ENCODE peak calls at places on chromosomes 12 and 14, in four cellular contexts. One of them, this sample, is unnamed.

GRCh38 chr14:99413972-99414371 is 66.7 kb downstream of the SETD3 start:
- DNase-seq in GM12878: no peak
- DNase-seq in H1: no peak
- DNase-seq in HepG2: no peak
- DNase-seq in this sample: peak; percentile 20

GRCh38 chr14:103188691-103189480 is 65.6 kb downstream of the TNFAIP2 start:
- DNase-seq in GM12878: no peak
- DNase-seq in H1: no peak
- DNase-seq in HepG2: no peak
- DNase-seq in this sample: no peak

GRCh38 chr14:61234215-61234916 is 46.8 kb downstream of the TMEM30B start:
- DNase-seq in GM12878: no peak
- DNase-seq in H1: no peak
- DNase-seq in HepG2: no peak
- DNase-seq in this sample: no peak

GRCh38 chr12:54439521-54440255 is 20.6 kb upstream of the ITGA5 start:
- DNase-seq in GM12878: no peak
- DNase-seq in H1: no peak
- DNase-seq in HepG2: peak; percentile 18
- DNase-seq in this sample: peak; percentile 72

GRCh38 chr12:111570090-111570961 is 28.8 kb downstream of the ATXN2 start:
- DNase-seq in GM12878: no peak
- DNase-seq in H1: no peak
- DNase-seq in HepG2: no peak
- DNase-seq in this sample: no peak

GRCh38 chr14:22689186-22689585 is 45.0 kb upstream of the OR6J1 start:
- DNase-seq in GM12878: no peak
- DNase-seq in H1: no peak
- DNase-seq in HepG2: peak; percentile 91
- DNase-seq in this sample: no peak

GRCh38 chr12:104011265-104011664 is 38.7 kb downstream of the GLT8D2 start:
- DNase-seq in GM12878: no peak
- DNase-seq in H1: no peak
- DNase-seq in HepG2: no peak
- DNase-seq in this sample: no peak

GRCh38 chr14:101026341-101026740 is 122.8 kb upstream of the RTL1 start:
- DNase-seq in GM12878: no peak
- DNase-seq in H1: no peak
- DNase-seq in HepG2: no peak
- DNase-seq in this sample: no peak

GRCh38 chr12:71061451-71061850 is 96.3 kb downstream of the TSPAN8 start:
- DNase-seq in GM12878: no peak
- DNase-seq in H1: no peak
- DNase-seq in HepG2: no peak
- DNase-seq in this sample: no peak

GRCh38 chr14:84225243-84225642 is 1304.7 kb upstream of the FLRT2 start:
- DNase-seq in GM12878: no peak
- DNase-seq in H1: no peak
- DNase-seq in HepG2: no peak
- DNase-seq in this sample: no peak

GRCh38 chr12:127773520-127773919 is 493.4 kb upstream of the TMEM132C start:
- DNase-seq in GM12878: no peak
- DNase-seq in H1: no peak
- DNase-seq in HepG2: peak; percentile 3
- DNase-seq in this sample: peak; percentile 12

GRCh38 chr12:46209165-46209564 is 59.7 kb downstream of the SLC38A1 start:
- DNase-seq in GM12878: no peak
- DNase-seq in H1: no peak
- DNase-seq in HepG2: no peak
- DNase-seq in this sample: no peak

GRCh38 chr14:57617510-57617909 is 123.9 kb upstream of the CCDC198 start:
- DNase-seq in GM12878: no peak
- DNase-seq in H1: peak; percentile 19
- DNase-seq in HepG2: no peak
- DNase-seq in this sample: no peak

GRCh38 chr14:54893151-54893760 is 9.4 kb downstream of the GCH1 start:
- DNase-seq in GM12878: no peak
- DNase-seq in H1: no peak
- DNase-seq in HepG2: peak; percentile 50
- DNase-seq in this sample: peak; percentile 38

GRCh38 chr12:19694627-19695026 is 255.3 kb downstream of the AEBP2 start:
- DNase-seq in GM12878: no peak
- DNase-seq in H1: no peak
- DNase-seq in HepG2: no peak
- DNase-seq in this sample: no peak

GRCh38 chr14:22994762-22995275 is 12.5 kb upstream of the AJUBA start:
- DNase-seq in GM12878: no peak
- DNase-seq in H1: no peak
- DNase-seq in HepG2: peak; percentile 67
- DNase-seq in this sample: peak; percentile 50

GRCh38 chr14:100019156-100019882 is 45.9 kb upstream of the EVL start:
- DNase-seq in GM12878: no peak
- DNase-seq in H1: no peak
- DNase-seq in HepG2: peak; percentile 84
- DNase-seq in this sample: peak; percentile 33

GRCh38 chr12:46221255-46222128 is 47.4 kb downstream of the SLC38A1 start:
- DNase-seq in GM12878: no peak
- DNase-seq in H1: no peak
- DNase-seq in HepG2: no peak
- DNase-seq in this sample: no peak

GRCh38 chr14:102592969-102593840 is 756 bp downstream of the RCOR1 start:
- DNase-seq in GM12878: no peak
- DNase-seq in H1: no peak
- DNase-seq in HepG2: no peak
- DNase-seq in this sample: peak; percentile 56

GRCh38 chr12:106113042-106113441 is 25.7 kb downstream of the NUAK1 start:
- DNase-seq in GM12878: peak; percentile 7
- DNase-seq in H1: no peak
- DNase-seq in HepG2: no peak
- DNase-seq in this sample: no peak

GRCh38 chr12:34406228-34406995 is 384.1 kb downstream of the ALG10 start:
- DNase-seq in GM12878: no peak
- DNase-seq in H1: no peak
- DNase-seq in HepG2: no peak
- DNase-seq in this sample: peak; percentile 0

GRCh38 chr12:110670161-110670701 is 18.7 kb downstream of the HVCN1 start:
- DNase-seq in GM12878: peak; percentile 95
- DNase-seq in H1: no peak
- DNase-seq in HepG2: no peak
- DNase-seq in this sample: no peak

GRCh38 chr12:41527529-41528116 is 339.5 kb downstream of the PDZRN4 start:
- DNase-seq in GM12878: no peak
- DNase-seq in H1: no peak
- DNase-seq in HepG2: no peak
- DNase-seq in this sample: no peak

GRCh38 chr14:68789002-68789797 is 3.7 kb downstream of the ZFP36L1 start:
- DNase-seq in GM12878: no peak
- DNase-seq in H1: no peak
- DNase-seq in HepG2: peak; percentile 75
- DNase-seq in this sample: peak; percentile 72

GRCh38 chr14:49478784-49479183 is 107.4 kb downstream of the RPS29 start:
- DNase-seq in GM12878: no peak
- DNase-seq in H1: no peak
- DNase-seq in HepG2: no peak
- DNase-seq in this sample: no peak

GRCh38 chr12:124875803-124876132 is 12.1 kb upstream of the SCARB1 start:
- DNase-seq in GM12878: no peak
- DNase-seq in H1: no peak
- DNase-seq in HepG2: no peak
- DNase-seq in this sample: no peak

GRCh38 chr14:102862154-102862772 is 60.2 kb upstream of the AMN start:
- DNase-seq in GM12878: no peak
- DNase-seq in H1: no peak
- DNase-seq in HepG2: no peak
- DNase-seq in this sample: no peak

GRCh38 chr14:103259801-103260628 is 74.0 kb upstream of the EIF5 start:
- DNase-seq in GM12878: no peak
- DNase-seq in H1: no peak
- DNase-seq in HepG2: no peak
- DNase-seq in this sample: no peak

GRCh38 chr12:123153906-123154305 is 3.0 kb upstream of the PITPNM2 start:
- DNase-seq in GM12878: no peak
- DNase-seq in H1: no peak
- DNase-seq in HepG2: no peak
- DNase-seq in this sample: no peak

GRCh38 chr14:89249296-89249565 is 167.8 kb downstream of the FOXN3 start:
- DNase-seq in GM12878: no peak
- DNase-seq in H1: peak; percentile 21
- DNase-seq in HepG2: no peak
- DNase-seq in this sample: no peak

GRCh38 chr14:34741840-34742239 is 27.4 kb upstream of the CFL2 start:
- DNase-seq in GM12878: no peak
- DNase-seq in H1: no peak
- DNase-seq in HepG2: no peak
- DNase-seq in this sample: no peak

GRCh38 chr12:4118601-4119156 is 154.9 kb upstream of the CCND2 start:
- DNase-seq in GM12878: peak; percentile 69
- DNase-seq in H1: no peak
- DNase-seq in HepG2: no peak
- DNase-seq in this sample: no peak

GRCh38 chr12:93514853-93515252 is 47.5 kb downstream of the MRPL42 start:
- DNase-seq in GM12878: no peak
- DNase-seq in H1: no peak
- DNase-seq in HepG2: no peak
- DNase-seq in this sample: no peak

DNA sequence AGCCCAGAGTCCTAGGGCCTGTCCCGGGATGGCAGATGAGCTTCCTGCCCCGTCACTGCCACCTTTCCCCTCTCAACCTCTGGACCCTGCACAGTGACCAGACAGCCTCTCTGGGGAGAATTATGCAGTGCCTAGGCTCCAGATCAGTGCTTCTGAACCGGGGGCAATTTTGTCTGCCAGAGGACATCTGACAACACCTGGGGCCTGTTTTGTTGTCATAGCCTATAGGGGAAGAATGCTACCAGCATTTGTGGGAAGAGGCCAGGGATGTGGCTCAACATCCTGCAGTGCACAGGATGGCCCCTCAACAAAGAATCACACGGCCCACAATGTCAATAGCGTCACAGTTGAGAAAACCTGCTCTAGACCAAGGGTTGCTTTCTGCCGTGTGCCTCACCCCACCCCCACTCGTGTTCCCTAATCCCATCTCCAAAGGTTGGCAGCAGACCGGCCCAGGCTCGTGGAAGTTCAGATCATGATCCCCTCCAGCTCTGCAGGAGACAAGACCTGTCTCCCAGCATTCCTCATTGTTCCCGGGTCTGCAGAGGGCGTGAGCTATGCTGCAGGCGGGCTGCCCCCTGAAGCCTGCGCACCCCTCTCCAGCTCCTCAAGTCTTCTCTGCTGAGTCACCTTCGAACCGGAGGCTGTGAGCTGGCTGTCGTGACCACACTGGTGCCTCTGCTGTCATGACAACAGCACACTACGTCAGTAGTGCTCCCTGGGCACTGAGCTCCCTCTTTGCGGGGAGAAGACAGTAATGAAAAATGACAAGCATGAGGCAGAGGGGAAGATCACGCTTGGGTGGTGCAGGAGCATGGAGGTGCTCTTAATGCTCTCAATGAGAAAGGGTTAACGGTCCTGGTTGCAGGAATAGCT is 2.0 kb upstream of the GAPDH start:
- DNase-seq in GM12878: no peak
- DNase-seq in H1: no peak
- DNase-seq in HepG2: peak; percentile 78
- DNase-seq in this sample: peak; percentile 19
- TF ChIP-seq SUZ12 in GM12878: no peak
- TF ChIP-seq SUZ12 in H1: no peak
- TF ChIP-seq SUZ12 in HepG2: no peak
- TF ChIP-seq SUZ12 in this sample: no peak

GRCh38 chr12:113048716-113049127 is 7.8 kb upstream of the DTX1 start:
- DNase-seq in GM12878: no peak
- DNase-seq in H1: no peak
- DNase-seq in HepG2: peak; percentile 40
- DNase-seq in this sample: peak; percentile 78

GRCh38 chr12:113049976-113050742 is 6.4 kb upstream of the DTX1 start:
- DNase-seq in GM12878: no peak
- DNase-seq in H1: no peak
- DNase-seq in HepG2: peak; percentile 29
- DNase-seq in this sample: peak; percentile 32

GRCh38 chr12:113052326-113052725 is 4.2 kb upstream of the DTX1 start:
- DNase-seq in GM12878: no peak
- DNase-seq in H1: no peak
- DNase-seq in HepG2: no peak
- DNase-seq in this sample: no peak

GRCh38 chr12:113051759-113052158 is 4.8 kb upstream of the DTX1 start:
- DNase-seq in GM12878: no peak
- DNase-seq in H1: no peak
- DNase-seq in HepG2: no peak
- DNase-seq in this sample: no peak

GRCh38 chr12:113050808-113051207 is 5.7 kb upstream of the DTX1 start:
- DNase-seq in GM12878: no peak
- DNase-seq in H1: no peak
- DNase-seq in HepG2: no peak
- DNase-seq in this sample: no peak
- TF ChIP-seq SP1 in GM12878: no peak
- TF ChIP-seq SP1 in H1: no peak
- TF ChIP-seq SP1 in HepG2: no peak
- TF ChIP-seq SP1 in this sample: no peak

GRCh38 chr12:78192979-78193378 is 362.3 kb downstream of the NAV3 start:
- DNase-seq in GM12878: no peak
- DNase-seq in H1: no peak
- DNase-seq in HepG2: no peak
- DNase-seq in this sample: no peak
- TF ChIP-seq SUZ12 in GM12878: no peak
- TF ChIP-seq SUZ12 in H1: no peak
- TF ChIP-seq SUZ12 in HepG2: no peak
- TF ChIP-seq SUZ12 in this sample: no peak

GRCh38 chr12:2228535-2228934 is 175.7 kb downstream of the CACNA1C start:
- DNase-seq in GM12878: no peak
- DNase-seq in H1: no peak
- DNase-seq in HepG2: no peak
- DNase-seq in this sample: no peak
- TF ChIP-seq SP1 in GM12878: no peak
- TF ChIP-seq SP1 in H1: no peak
- TF ChIP-seq SP1 in HepG2: no peak
- TF ChIP-seq SP1 in this sample: no peak

GRCh38 chr12:59695379-59695778 is 99.5 kb downstream of the SLC16A7 start:
- DNase-seq in GM12878: no peak
- DNase-seq in H1: no peak
- DNase-seq in HepG2: no peak
- DNase-seq in this sample: no peak
- TF ChIP-seq SUZ12 in GM12878: no peak
- TF ChIP-seq SUZ12 in H1: no peak
- TF ChIP-seq SUZ12 in HepG2: no peak
- TF ChIP-seq SUZ12 in this sample: no peak

GRCh38 chr12:65010437-65010836 is 110.7 kb downstream of the WIF1 start:
- DNase-seq in GM12878: no peak
- DNase-seq in H1: no peak
- DNase-seq in HepG2: no peak
- DNase-seq in this sample: no peak

GRCh38 chr12:65004270-65004669 is 116.8 kb downstream of the WIF1 start:
- DNase-seq in GM12878: no peak
- DNase-seq in H1: no peak
- DNase-seq in HepG2: no peak
- DNase-seq in this sample: no peak

GRCh38 chr12:65005716-65006115 is 115.4 kb downstream of the WIF1 start:
- DNase-seq in GM12878: no peak
- DNase-seq in H1: no peak
- DNase-seq in HepG2: no peak
- DNase-seq in this sample: no peak
- TF ChIP-seq SP1 in GM12878: no peak
- TF ChIP-seq SP1 in H1: no peak
- TF ChIP-seq SP1 in HepG2: no peak
- TF ChIP-seq SP1 in this sample: no peak

GRCh38 chr12:121230538-121230907 is 20.6 kb downstream of the P2RX4 start:
- DNase-seq in GM12878: no peak
- DNase-seq in H1: no peak
- DNase-seq in HepG2: no peak
- DNase-seq in this sample: no peak
- TF ChIP-seq SUZ12 in GM12878: no peak
- TF ChIP-seq SUZ12 in H1: no peak
- TF ChIP-seq SUZ12 in HepG2: no peak
- TF ChIP-seq SUZ12 in this sample: no peak